ENCODE peak calls at places on chromosomes 13 and 19, in seven cellular contexts. P is neuronal stem cell, V is IMR-90, I is H9, D is H1, L is mesendoderm, H is mesenchymal stem cell. W is an unnamed sample.

GRCh38 chr13:112117955-112118302 is 51.0 kb downstream of the SOX1 start:
- DNase-seq in P (no peak), V (no peak), I (no peak), D (no peak), L (no peak), H (no peak), W (no peak)

GRCh38 chr19:12994701-12995595 is at the start of gene NFIX:
- DNase-seq in P (no peak), V (peak; percentile 39), I (no peak), D (no peak), L (no peak), H (peak; percentile 69), W (no peak)

GRCh38 chr13:31878955-31879354 is 139.6 kb downstream of the RXFP2 start:
- DNase-seq in P (no peak), V (no peak), I (no peak), D (no peak), L (no peak), H (no peak), W (no peak)

GRCh38 chr19:2278504-2279158 is 3.3 kb downstream of the PEAK3 start:
- DNase-seq in P (no peak), V (no peak), I (no peak), D (no peak), L (no peak), H (no peak), W (no peak)

GRCh38 chr13:75197803-75198202 is 284.2 kb downstream of the TBC1D4 start:
- DNase-seq in P (no peak), V (no peak), I (no peak), D (no peak), L (peak; percentile 12), H (no peak), W (no peak)

GRCh38 chr19:54626757-54627156 is 3.5 kb upstream of the LILRB1 start:
- DNase-seq in P (no peak), V (no peak), I (no peak), D (no peak), L (no peak), H (no peak), W (no peak)

GRCh38 chr19:7677664-7678311 is 898 bp downstream of the MCEMP1 start:
- DNase-seq in P (no peak), V (no peak), I (no peak), D (no peak), L (peak; percentile 51), H (no peak), W (no peak)

GRCh38 chr19:34588846-34589245 is 88.1 kb downstream of the SCGB2B2 start:
- DNase-seq in P (no peak), V (no peak), I (no peak), D (no peak), L (no peak), H (no peak), W (no peak)

GRCh38 chr13:107450426-107450825 is 764.9 kb downstream of the LIG4 start:
- DNase-seq in P (no peak), V (peak; percentile 35), I (no peak), D (no peak), L (no peak), H (no peak), W (no peak)

GRCh38 chr13:108272333-108272732 is 2.8 kb downstream of the TNFSF13B start:
- DNase-seq in P (no peak), V (peak; percentile 31), I (no peak), D (no peak), L (no peak), H (peak; percentile 28), W (no peak)

GRCh38 chr13:28584873-28585317 is 74.0 kb upstream of the POMP start:
- DNase-seq in P (no peak), V (peak; percentile 71), I (no peak), D (no peak), L (peak; percentile 8), H (peak; percentile 40), W (no peak)

GRCh38 chr19:4597975-4598671 is 38.6 kb upstream of the SEMA6B start:
- DNase-seq in P (peak; percentile 77), V (no peak), I (peak; percentile 83), D (peak; percentile 91), L (peak; percentile 70), H (peak; percentile 57), W (no peak)

GRCh38 chr13:33349996-33350826 is 64.7 kb upstream of the STARD13 start:
- DNase-seq in P (peak; percentile 8), V (peak; percentile 39), I (peak; percentile 32), D (peak; percentile 60), L (peak; percentile 26), H (peak; percentile 66), W (no peak)

GRCh38 chr13:46804391-46804815 is 7.4 kb upstream of the ESD start:
- DNase-seq in P (no peak), V (peak; percentile 98), I (no peak), D (no peak), L (peak; percentile 73), H (peak; percentile 78), W (peak; percentile 86)

DNA sequence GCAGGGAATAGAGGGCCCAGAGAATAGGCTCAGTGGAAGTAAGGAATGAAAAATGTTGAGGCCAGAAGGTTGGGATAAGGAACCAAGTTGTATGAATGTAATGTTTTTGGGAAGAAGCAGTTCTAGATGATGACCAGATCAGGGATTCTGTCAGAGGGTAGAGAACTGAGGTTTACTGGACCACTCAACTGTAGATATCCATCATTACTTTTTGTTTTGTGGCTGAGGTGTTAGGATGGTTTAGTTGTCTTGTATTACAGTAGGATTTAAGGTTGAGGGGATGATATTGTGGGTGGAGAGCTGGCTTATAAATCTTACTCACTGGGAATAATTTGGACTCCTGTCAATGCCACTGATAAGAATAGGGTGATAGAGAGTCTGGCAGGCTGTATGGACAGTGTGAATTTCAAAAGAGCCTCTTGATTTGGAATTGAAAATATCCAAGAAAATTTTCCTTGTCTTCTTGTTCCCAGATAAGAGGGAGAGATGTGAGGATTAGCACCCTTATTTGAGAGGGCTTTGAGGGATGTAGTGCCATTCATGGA is 22.6 kb downstream of the NDFIP2 start:
- DNase-seq in P (no peak), V (no peak), I (no peak), D (no peak), L (no peak), H (no peak), W (no peak)
- H3K18ac ChIP-seq in P (no peak overlapping the region), V (no peak overlapping the region), I (no peak overlapping the region), D (no peak overlapping the region), L (no peak overlapping the region), H (no peak overlapping the region), W (no peak overlapping the region)

DNA sequence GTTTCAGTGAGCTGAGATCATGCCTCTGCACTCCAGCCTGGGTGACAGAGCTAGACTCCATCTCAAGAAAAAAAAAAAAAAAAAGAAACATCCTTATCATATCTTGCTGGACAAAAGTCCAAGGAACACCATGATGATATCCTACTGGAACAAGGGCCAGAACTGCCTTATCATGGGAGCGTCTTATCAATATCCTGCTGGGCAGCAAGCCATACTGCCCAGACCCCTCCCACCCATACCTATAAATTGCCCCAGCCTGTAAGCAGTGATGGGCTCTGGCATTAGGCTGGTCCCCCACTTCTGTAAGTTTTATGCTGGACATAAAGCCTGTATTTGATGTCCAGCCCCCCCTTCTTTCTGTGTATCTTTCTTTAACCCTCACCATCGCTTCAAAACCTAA is 14.7 kb upstream of the FBXO27 start:
- DNase-seq in P (no peak), V (no peak), I (no peak), D (no peak), L (no peak), H (no peak), W (no peak)
- H3K18ac ChIP-seq in P (no peak overlapping the region), V (no peak overlapping the region), I (no peak overlapping the region), D (no peak overlapping the region), L (no peak overlapping the region), H (no peak overlapping the region), W (no peak overlapping the region)

DNA sequence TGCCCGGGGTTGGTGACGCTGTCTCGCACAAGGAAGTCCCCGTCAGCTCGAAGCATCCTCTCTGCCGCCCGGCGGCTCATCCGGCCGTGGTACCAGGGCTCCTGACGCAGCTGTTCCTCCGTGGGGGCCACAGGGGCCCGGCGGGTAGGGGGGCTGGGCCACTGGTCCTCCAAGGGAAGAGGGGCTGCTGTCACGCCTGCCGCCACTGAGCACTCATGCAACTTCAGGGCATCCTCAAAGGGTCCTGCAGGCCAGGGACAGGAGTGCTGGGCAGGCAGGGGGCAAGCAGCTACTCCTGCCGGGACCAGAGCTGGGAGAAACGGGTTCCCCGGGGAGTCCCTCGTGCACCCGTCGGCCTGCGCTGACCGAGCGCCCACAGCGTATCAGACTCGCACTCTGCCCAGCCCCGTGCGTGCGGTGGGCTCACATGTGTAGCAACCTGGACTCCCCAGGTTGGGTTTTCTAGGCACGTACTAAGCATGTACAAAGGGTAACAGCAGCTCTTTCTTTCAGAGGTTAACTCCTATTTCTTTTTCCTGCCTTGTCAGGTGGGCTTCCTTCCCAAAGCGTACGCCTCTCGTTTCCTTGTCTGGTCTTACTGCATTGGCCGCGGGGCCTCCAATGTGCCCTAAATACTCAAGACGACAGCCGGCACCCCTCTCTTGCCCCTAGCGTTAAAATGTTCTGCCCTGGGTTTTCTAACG is 13.4 kb upstream of the C2CD4C start:
- DNase-seq in P (no peak), V (no peak), I (no peak), D (no peak), L (no peak), H (no peak), W (no peak)
- H3K18ac ChIP-seq in P (peak overlapping the region; percentile 48), V (no peak overlapping the region), I (no peak overlapping the region), D (no peak overlapping the region), L (no peak overlapping the region), H (no peak overlapping the region), W (no peak overlapping the region)

GRCh38 chr19:39248806-39249205 is at the start of gene IFNL4:
- DNase-seq in P (no peak), V (no peak), I (no peak), D (no peak), L (no peak), H (no peak), W (no peak)
- H3K18ac ChIP-seq in P (peak within 1 kb of the TSS; percentile 85), V (no peak within 1 kb of the TSS), I (no peak within 1 kb of the TSS), D (peak within 1 kb of the TSS; percentile 71), L (no peak within 1 kb of the TSS), H (no peak within 1 kb of the TSS), W (no peak within 1 kb of the TSS)

GRCh38 chr19:28024920-28025319 is 1188.0 kb downstream of the UQCRFS1 start:
- DNase-seq in P (no peak), V (no peak), I (no peak), D (no peak), L (no peak), H (no peak), W (no peak)

GRCh38 chr19:28027116-28027515 is 1185.8 kb downstream of the UQCRFS1 start:
- DNase-seq in P (no peak), V (no peak), I (no peak), D (no peak), L (peak; percentile 18), H (no peak), W (no peak)

GRCh38 chr19:28028881-28029280 is 1184.1 kb downstream of the UQCRFS1 start:
- DNase-seq in P (no peak), V (no peak), I (no peak), D (no peak), L (no peak), H (no peak), W (no peak)

GRCh38 chr19:28023064-28023463 is 1189.9 kb downstream of the UQCRFS1 start:
- DNase-seq in P (no peak), V (no peak), I (no peak), D (no peak), L (no peak), H (no peak), W (peak; percentile 7)

GRCh38 chr19:28026636-28027035 is 1186.3 kb downstream of the UQCRFS1 start:
- DNase-seq in P (no peak), V (no peak), I (no peak), D (no peak), L (no peak), H (no peak), W (no peak)
- H3K18ac ChIP-seq in P (no peak overlapping the region), V (no peak overlapping the region), I (no peak overlapping the region), D (no peak overlapping the region), L (no peak overlapping the region), H (no peak overlapping the region), W (no peak overlapping the region)

W was measured in trophoblast cell.